ENCODE peak calls at places on chromosome 20, in six cellular contexts. N is NCI-H2081, Q is HCT116, L is GM19239, J is Karpas-422, S is T47D. F is an unnamed sample.

GRCh38 chr20:10622657-10623418 is 51.0 kb downstream of the JAG1 start:
- DNase-seq in S (no peak), N (no peak), L (no peak), Q (no peak), J (no peak), F (no peak)

GRCh38 chr20:57398231-57398821 is 7.1 kb downstream of the RBM38 start:
- DNase-seq in J (peak), Q (no peak), S (no peak), N (peak), L (peak), F (no peak)

GRCh38 chr20:25323486-25324246 is 67.0 kb downstream of the ABHD12 start:
- DNase-seq in J (no peak), N (no peak), L (no peak), Q (no peak), S (no peak), F (no peak)

GRCh38 chr20:48769111-48769879 is 58.5 kb downstream of the PREX1 start:
- DNase-seq in S (no peak), L (no peak), N (no peak), J (no peak), Q (no peak), F (no peak)

GRCh38 chr20:60599381-60599780 is 641.2 kb downstream of the CDH26 start:
- DNase-seq in N (no peak), L (no peak), Q (no peak), S (no peak), J (no peak), F (no peak)

GRCh38 chr20:47379433-47380150 is 23.1 kb upstream of the ZMYND8 start:
- DNase-seq in L (no peak), Q (no peak), J (peak), N (no peak), S (no peak), F (no peak)

GRCh38 chr20:33028875-33029274 is 2.6 kb upstream of the BPIFB6 start:
- DNase-seq in Q (no peak), N (no peak), J (no peak), L (no peak), S (no peak), F (no peak)

GRCh38 chr20:63567382-63568169 is 6.5 kb downstream of the HELZ2 start:
- DNase-seq in Q (no peak), N (no peak), J (no peak), S (no peak), L (peak), F (no peak)

GRCh38 chr20:37845261-37845681 is 57.7 kb upstream of the VSTM2L start:
- DNase-seq in Q (no peak), N (no peak), J (no peak), S (peak), L (no peak), F (no peak)

GRCh38 chr20:19130613-19130984 is 81.8 kb upstream of the SLC24A3 start:
- DNase-seq in L (no peak), J (no peak), Q (no peak), S (no peak), N (no peak), F (no peak)

GRCh38 chr20:25196701-25197120 is 1.2 kb downstream of the ENTPD6 start:
- DNase-seq in N (no peak), Q (no peak), L (no peak), S (no peak), J (no peak), F (no peak)

GRCh38 chr20:1313236-1313964 is 15.5 kb downstream of the SDCBP2 start:
- DNase-seq in Q (peak), S (peak), N (peak), J (peak), L (peak), F (no peak)

GRCh38 chr20:63565699-63566335 is 8.2 kb downstream of the HELZ2 start:
- DNase-seq in L (no peak), Q (no peak), J (no peak), N (no peak), S (no peak), F (no peak)

GRCh38 chr20:20780127-20780822 is 67.8 kb upstream of the RALGAPA2 start:
- DNase-seq in N (no peak), L (no peak), Q (no peak), J (peak), S (peak), F (no peak)

GRCh38 chr20:60062431-60063336 is 104.5 kb downstream of the CDH26 start:
- DNase-seq in S (peak), N (no peak), J (no peak), L (no peak), Q (no peak), F (peak)

F was measured in GM04504.